ENCODE peak calls at places on chromosomes 5 and 9, in nine cellular contexts. One of them, this sample, is unnamed.

GRCh38 chr9:649128-650074 is 192.1 kb upstream of the DMRT1 start:
- DNase-seq in IMR-90: no peak
- DNase-seq in brain microvascular endothelial cell: no peak
- DNase-seq in K562: no peak
- DNase-seq in cardiac fibroblast: no peak
- DNase-seq in left ventricle myocardium inferior: no peak
- DNase-seq in thyroid gland: peak
- DNase-seq in A549: no peak
- DNase-seq in psoas muscle: no peak
- DNase-seq in this sample: no peak

GRCh38 chr9:137977572-137978261 is 100.1 kb downstream of the CACNA1B start:
- DNase-seq in left ventricle myocardium inferior: no peak
- DNase-seq in thyroid gland: no peak
- DNase-seq in psoas muscle: no peak
- DNase-seq in K562: no peak
- DNase-seq in A549: no peak
- DNase-seq in IMR-90: no peak
- DNase-seq in brain microvascular endothelial cell: no peak
- DNase-seq in cardiac fibroblast: no peak
- DNase-seq in this sample: peak

GRCh38 chr5:116272281-116272941 is 187.6 kb downstream of the COMMD10 start:
- DNase-seq in A549: no peak
- DNase-seq in psoas muscle: no peak
- DNase-seq in cardiac fibroblast: peak
- DNase-seq in IMR-90: peak
- DNase-seq in brain microvascular endothelial cell: no peak
- DNase-seq in thyroid gland: no peak
- DNase-seq in left ventricle myocardium inferior: no peak
- DNase-seq in K562: no peak
- DNase-seq in this sample: no peak

GRCh38 chr9:130549093-130549735 is 30.2 kb upstream of the FUBP3 start:
- DNase-seq in K562: peak
- DNase-seq in psoas muscle: no peak
- DNase-seq in brain microvascular endothelial cell: no peak
- DNase-seq in thyroid gland: no peak
- DNase-seq in left ventricle myocardium inferior: no peak
- DNase-seq in A549: no peak
- DNase-seq in cardiac fibroblast: peak
- DNase-seq in IMR-90: no peak
- DNase-seq in this sample: no peak

GRCh38 chr9:130532426-130532825 is 47.0 kb upstream of the FUBP3 start:
- DNase-seq in IMR-90: no peak
- DNase-seq in psoas muscle: no peak
- DNase-seq in left ventricle myocardium inferior: no peak
- DNase-seq in A549: no peak
- DNase-seq in brain microvascular endothelial cell: no peak
- DNase-seq in thyroid gland: no peak
- DNase-seq in K562: no peak
- DNase-seq in cardiac fibroblast: no peak
- DNase-seq in this sample: no peak

GRCh38 chr5:1462358-1462757 is 17.1 kb upstream of the SLC6A3 start:
- DNase-seq in cardiac fibroblast: no peak
- DNase-seq in IMR-90: no peak
- DNase-seq in psoas muscle: peak
- DNase-seq in brain microvascular endothelial cell: no peak
- DNase-seq in A549: no peak
- DNase-seq in K562: no peak
- DNase-seq in thyroid gland: no peak
- DNase-seq in left ventricle myocardium inferior: no peak
- DNase-seq in this sample: peak

GRCh38 chr5:40736103-40736875 is 19.5 kb downstream of the TTC33 start:
- DNase-seq in left ventricle myocardium inferior: no peak
- DNase-seq in thyroid gland: no peak
- DNase-seq in K562: peak
- DNase-seq in A549: peak
- DNase-seq in psoas muscle: no peak
- DNase-seq in IMR-90: peak
- DNase-seq in brain microvascular endothelial cell: peak
- DNase-seq in cardiac fibroblast: peak
- DNase-seq in this sample: no peak

GRCh38 chr5:490116-491094 is 33.8 kb downstream of the SLC9A3 start:
- DNase-seq in K562: no peak
- DNase-seq in cardiac fibroblast: no peak
- DNase-seq in A549: no peak
- DNase-seq in left ventricle myocardium inferior: no peak
- DNase-seq in psoas muscle: no peak
- DNase-seq in brain microvascular endothelial cell: no peak
- DNase-seq in thyroid gland: no peak
- DNase-seq in IMR-90: no peak
- DNase-seq in this sample: no peak

GRCh38 chr9:101848485-101848919 is 110.1 kb upstream of the GRIN3A start:
- DNase-seq in A549: no peak
- DNase-seq in psoas muscle: no peak
- DNase-seq in IMR-90: no peak
- DNase-seq in thyroid gland: peak
- DNase-seq in left ventricle myocardium inferior: no peak
- DNase-seq in cardiac fibroblast: no peak
- DNase-seq in brain microvascular endothelial cell: peak
- DNase-seq in K562: peak
- DNase-seq in this sample: no peak

GRCh38 chr5:172380261-172380991 is 73.9 kb downstream of the SH3PXD2B start:
- DNase-seq in thyroid gland: no peak
- DNase-seq in left ventricle myocardium inferior: no peak
- DNase-seq in IMR-90: peak
- DNase-seq in brain microvascular endothelial cell: no peak
- DNase-seq in A549: no peak
- DNase-seq in cardiac fibroblast: no peak
- DNase-seq in K562: no peak
- DNase-seq in psoas muscle: no peak
- DNase-seq in this sample: no peak

GRCh38 chr5:10577371-10578291 is 13.8 kb downstream of the ANKRD33B start:
- DNase-seq in brain microvascular endothelial cell: no peak
- DNase-seq in cardiac fibroblast: peak
- DNase-seq in thyroid gland: no peak
- DNase-seq in left ventricle myocardium inferior: peak
- DNase-seq in IMR-90: no peak
- DNase-seq in A549: no peak
- DNase-seq in K562: peak
- DNase-seq in psoas muscle: peak
- DNase-seq in this sample: no peak

GRCh38 chr5:123089572-123089970 is 530 bp downstream of the PRDM6 start:
- DNase-seq in A549: no peak
- DNase-seq in thyroid gland: no peak
- DNase-seq in cardiac fibroblast: peak
- DNase-seq in K562: no peak
- DNase-seq in IMR-90: peak
- DNase-seq in brain microvascular endothelial cell: peak
- DNase-seq in psoas muscle: peak
- DNase-seq in left ventricle myocardium inferior: peak
- DNase-seq in this sample: no peak

GRCh38 chr9:89466451-89467277 is 31.2 kb downstream of the SEMA4D start:
- DNase-seq in left ventricle myocardium inferior: no peak
- DNase-seq in brain microvascular endothelial cell: no peak
- DNase-seq in thyroid gland: no peak
- DNase-seq in A549: no peak
- DNase-seq in cardiac fibroblast: no peak
- DNase-seq in IMR-90: no peak
- DNase-seq in psoas muscle: no peak
- DNase-seq in K562: no peak
- DNase-seq in this sample: no peak

GRCh38 chr5:102794677-102795331 is 39.7 kb downstream of the PAM start:
- DNase-seq in brain microvascular endothelial cell: no peak
- DNase-seq in cardiac fibroblast: no peak
- DNase-seq in K562: no peak
- DNase-seq in IMR-90: no peak
- DNase-seq in left ventricle myocardium inferior: no peak
- DNase-seq in thyroid gland: no peak
- DNase-seq in psoas muscle: no peak
- DNase-seq in A549: no peak
- DNase-seq in this sample: no peak

GRCh38 chr9:38309324-38310195 is 82.9 kb upstream of the ALDH1B1 start:
- DNase-seq in IMR-90: peak
- DNase-seq in cardiac fibroblast: peak
- DNase-seq in brain microvascular endothelial cell: no peak
- DNase-seq in left ventricle myocardium inferior: no peak
- DNase-seq in thyroid gland: no peak
- DNase-seq in psoas muscle: no peak
- DNase-seq in A549: no peak
- DNase-seq in K562: no peak
- DNase-seq in this sample: no peak

GRCh38 chr5:38780316-38780715 is 65.5 kb upstream of the OSMR start:
- DNase-seq in cardiac fibroblast: no peak
- DNase-seq in thyroid gland: no peak
- DNase-seq in left ventricle myocardium inferior: no peak
- DNase-seq in brain microvascular endothelial cell: no peak
- DNase-seq in K562: no peak
- DNase-seq in A549: no peak
- DNase-seq in psoas muscle: no peak
- DNase-seq in IMR-90: peak
- DNase-seq in this sample: no peak

GRCh38 chr9:129164246-129164930 is 13.7 kb downstream of the IER5L start:
- DNase-seq in psoas muscle: peak
- DNase-seq in cardiac fibroblast: peak
- DNase-seq in A549: no peak
- DNase-seq in left ventricle myocardium inferior: no peak
- DNase-seq in IMR-90: peak
- DNase-seq in brain microvascular endothelial cell: no peak
- DNase-seq in thyroid gland: no peak
- DNase-seq in K562: no peak
- DNase-seq in this sample: no peak

GRCh38 chr5:151319334-151319733 is 15.8 kb upstream of the SLC36A3 start:
- DNase-seq in psoas muscle: no peak
- DNase-seq in thyroid gland: peak
- DNase-seq in left ventricle myocardium inferior: peak
- DNase-seq in cardiac fibroblast: peak
- DNase-seq in A549: no peak
- DNase-seq in brain microvascular endothelial cell: peak
- DNase-seq in K562: peak
- DNase-seq in IMR-90: peak
- DNase-seq in this sample: no peak

DNA sequence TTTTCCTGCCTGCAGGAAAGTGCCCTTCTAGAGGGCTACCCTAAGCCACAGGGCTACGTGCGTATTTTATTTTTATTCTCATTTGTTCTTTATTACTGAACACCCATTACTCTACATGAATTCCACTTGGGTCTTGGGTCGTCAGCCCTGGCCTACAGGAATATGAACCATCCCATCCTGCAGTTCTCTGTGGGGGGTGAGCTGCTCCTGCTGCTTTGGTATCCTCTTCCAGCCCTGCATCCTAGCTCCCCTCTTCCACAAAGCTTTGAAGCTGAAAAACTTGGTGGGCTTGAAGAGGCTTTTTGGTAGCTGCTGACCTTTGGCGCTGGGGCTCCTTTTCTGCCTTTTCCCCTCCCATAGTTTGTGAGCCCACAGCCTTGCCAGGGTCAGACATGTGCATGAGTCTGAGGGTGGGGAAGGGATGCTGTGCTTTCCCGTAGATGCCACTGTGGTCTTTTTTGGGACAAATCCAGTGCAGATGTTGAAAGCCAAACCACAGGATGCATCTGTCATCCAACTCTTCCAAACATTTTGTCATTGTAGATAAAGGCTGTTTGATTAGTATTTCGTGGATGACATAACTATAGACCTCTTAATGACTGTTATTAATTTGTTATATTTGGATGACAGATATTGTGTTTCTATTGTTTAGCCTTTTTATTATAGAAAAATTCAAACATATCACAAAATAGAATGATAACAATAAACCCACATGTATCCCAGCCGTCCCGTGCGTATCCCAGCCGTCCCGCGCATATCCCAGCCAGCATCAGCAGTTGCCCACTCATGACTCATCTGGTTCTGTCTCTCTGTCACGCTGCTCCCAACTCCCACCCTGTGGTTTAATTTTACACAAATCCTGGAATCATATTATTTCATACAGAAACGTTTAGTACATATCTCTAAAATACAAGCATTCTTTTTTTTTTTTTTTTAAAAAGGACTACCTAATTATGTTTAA is 43.9 kb downstream of the SLC46A2 start:
- DNase-seq in brain microvascular endothelial cell: no peak
- DNase-seq in left ventricle myocardium inferior: no peak
- DNase-seq in K562: no peak
- DNase-seq in cardiac fibroblast: no peak
- DNase-seq in psoas muscle: no peak
- DNase-seq in thyroid gland: no peak
- DNase-seq in IMR-90: peak
- DNase-seq in A549: no peak
- DNase-seq in this sample: no peak
- H3K4me3 ChIP-seq in brain microvascular endothelial cell: no peak
- H3K4me3 ChIP-seq in left ventricle myocardium inferior: no peak
- H3K4me3 ChIP-seq in K562: no peak
- H3K4me3 ChIP-seq in cardiac fibroblast: no peak
- H3K4me3 ChIP-seq in psoas muscle: no peak
- H3K4me3 ChIP-seq in thyroid gland: no peak
- H3K4me3 ChIP-seq in IMR-90: no peak
- H3K4me3 ChIP-seq in A549: no peak
- H3K4me3 ChIP-seq in this sample: no peak

GRCh38 chr5:157308826-157309465 is 43.0 kb downstream of the CYFIP2 start:
- DNase-seq in cardiac fibroblast: peak
- DNase-seq in K562: no peak
- DNase-seq in thyroid gland: no peak
- DNase-seq in left ventricle myocardium inferior: no peak
- DNase-seq in brain microvascular endothelial cell: peak
- DNase-seq in A549: no peak
- DNase-seq in psoas muscle: no peak
- DNase-seq in IMR-90: no peak
- DNase-seq in this sample: no peak
- TF ChIP-seq CTCF in cardiac fibroblast: no peak
- TF ChIP-seq CTCF in K562: no peak
- TF ChIP-seq CTCF in thyroid gland: no peak
- TF ChIP-seq CTCF in left ventricle myocardium inferior: peak
- TF ChIP-seq CTCF in brain microvascular endothelial cell: peak
- TF ChIP-seq CTCF in A549: no peak
- TF ChIP-seq CTCF in psoas muscle: no peak
- TF ChIP-seq CTCF in IMR-90: no peak
- TF ChIP-seq CTCF in this sample: no peak

GRCh38 chr5:56506586-56506985 is 273.5 kb upstream of the ANKRD55 start:
- DNase-seq in K562: no peak
- DNase-seq in thyroid gland: no peak
- DNase-seq in A549: no peak
- DNase-seq in IMR-90: peak
- DNase-seq in cardiac fibroblast: peak
- DNase-seq in left ventricle myocardium inferior: no peak
- DNase-seq in brain microvascular endothelial cell: peak
- DNase-seq in psoas muscle: no peak
- DNase-seq in this sample: no peak
- H3K4me3 ChIP-seq in K562: no peak
- H3K4me3 ChIP-seq in thyroid gland: no peak
- H3K4me3 ChIP-seq in A549: no peak
- H3K4me3 ChIP-seq in IMR-90: no peak
- H3K4me3 ChIP-seq in cardiac fibroblast: no peak
- H3K4me3 ChIP-seq in left ventricle myocardium inferior: no peak
- H3K4me3 ChIP-seq in brain microvascular endothelial cell: no peak
- H3K4me3 ChIP-seq in psoas muscle: no peak
- H3K4me3 ChIP-seq in this sample: no peak

DNA sequence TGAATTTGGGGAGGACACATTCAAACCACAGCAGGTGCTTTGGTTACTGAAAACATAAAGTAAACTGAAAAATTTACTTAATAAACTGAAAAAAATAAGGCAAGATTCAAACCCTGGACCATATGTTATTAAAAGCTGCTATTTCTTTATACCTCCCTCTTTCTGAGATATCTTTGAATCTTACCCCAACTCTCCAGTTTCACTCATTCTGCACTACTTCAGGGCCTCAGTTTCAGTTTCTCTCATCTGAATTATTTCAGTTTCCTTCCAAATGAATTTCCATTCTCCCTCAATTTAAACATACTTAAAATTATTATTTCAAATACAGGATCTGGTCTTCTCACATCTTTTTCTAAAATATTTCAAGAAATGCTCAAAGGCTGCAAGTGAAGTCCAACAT is 4.9 kb upstream of the OXCT1 start:
- DNase-seq in left ventricle myocardium inferior: no peak
- DNase-seq in K562: no peak
- DNase-seq in cardiac fibroblast: no peak
- DNase-seq in IMR-90: no peak
- DNase-seq in A549: no peak
- DNase-seq in brain microvascular endothelial cell: no peak
- DNase-seq in psoas muscle: no peak
- DNase-seq in thyroid gland: no peak
- DNase-seq in this sample: no peak
- TF ChIP-seq CTCF in left ventricle myocardium inferior: no peak
- TF ChIP-seq CTCF in K562: no peak
- TF ChIP-seq CTCF in cardiac fibroblast: no peak
- TF ChIP-seq CTCF in IMR-90: no peak
- TF ChIP-seq CTCF in A549: no peak
- TF ChIP-seq CTCF in brain microvascular endothelial cell: no peak
- TF ChIP-seq CTCF in psoas muscle: no peak
- TF ChIP-seq CTCF in thyroid gland: no peak
- TF ChIP-seq CTCF in this sample: no peak

This sample was measured in left lung.